ENCODE peak calls at places on chromosome 2, in six cellular contexts. B is heart left ventricle, T is fibroblast of lung, A is lower leg skin, Q is psoas muscle, K is progenitor cell of endocrine pancreas. X is an unnamed sample.

GRCh38 chr2:143877056-143877455 is 642.9 kb downstream of the ZEB2 start:
- DNase-seq in B (no peak), T (no peak), A (no peak), Q (no peak), K (no peak), X (no peak)

GRCh38 chr2:85383850-85384249 is 26.3 kb downstream of the CAPG start:
- DNase-seq in B (no peak), T (no peak), A (no peak), Q (no peak), K (no peak), X (no peak)

GRCh38 chr2:80546766-80547165 is 242.2 kb upstream of the LRRTM1 start:
- DNase-seq in B (no peak), T (no peak), A (no peak), Q (no peak), K (no peak), X (no peak)

GRCh38 chr2:165453672-165454071 is 15.8 kb upstream of the CSRNP3 start:
- DNase-seq in B (no peak), T (no peak), A (no peak), Q (no peak), K (no peak), X (no peak)

GRCh38 chr2:112005391-112006075 is 49.5 kb upstream of the TMEM87B start:
- DNase-seq in B (no peak), T (no peak), A (no peak), Q (no peak), K (no peak), X (no peak)

GRCh38 chr2:227154976-227155375 is 9.0 kb downstream of the COL4A4 start:
- DNase-seq in B (peak), T (no peak), A (no peak), Q (no peak), K (no peak), X (no peak)

GRCh38 chr2:219399716-219400478 is 12.2 kb upstream of the DNPEP start:
- DNase-seq in B (no peak), T (no peak), A (no peak), Q (no peak), K (no peak), X (no peak)

GRCh38 chr2:213229814-213230213 is 54.5 kb upstream of the SPAG16 start:
- DNase-seq in B (no peak), T (peak), A (no peak), Q (no peak), K (no peak), X (no peak)

GRCh38 chr2:147483911-147484310 is 360.9 kb upstream of the ACVR2A start:
- DNase-seq in B (no peak), T (no peak), A (no peak), Q (no peak), K (no peak), X (no peak)

GRCh38 chr2:147482590-147483292 is 362.1 kb upstream of the ACVR2A start:
- DNase-seq in B (no peak), T (no peak), A (no peak), Q (no peak), K (no peak), X (no peak)

GRCh38 chr2:147482111-147482510 is 362.7 kb upstream of the ACVR2A start:
- DNase-seq in B (no peak), T (no peak), A (no peak), Q (no peak), K (no peak), X (no peak)

GRCh38 chr2:147485210-147485851 is 359.5 kb upstream of the ACVR2A start:
- DNase-seq in B (no peak), T (no peak), A (no peak), Q (no peak), K (no peak), X (no peak)

GRCh38 chr2:147483293-147483669 is 361.5 kb upstream of the ACVR2A start:
- DNase-seq in B (no peak), T (no peak), A (no peak), Q (no peak), K (no peak), X (no peak)
- TF ChIP-seq CTCF in B (no peak), T (no peak), A (no peak), Q (no peak), K (no peak), X (no peak)

GRCh38 chr2:237745250-237745613 is 53.3 kb upstream of the RBM44 start:
- DNase-seq in B (no peak), T (no peak), A (no peak), Q (no peak), K (no peak), X (no peak)
- TF ChIP-seq CTCF in B (no peak), T (no peak), A (no peak), Q (no peak), K (no peak), X (no peak)

GRCh38 chr2:107007927-107008326 is 122.0 kb upstream of the ST6GAL2 start:
- DNase-seq in B (no peak), T (no peak), A (no peak), Q (no peak), K (no peak), X (no peak)
- TF ChIP-seq CTCF in B (no peak), T (no peak), A (no peak), Q (no peak), K (no peak), X (no peak)

GRCh38 chr2:241752689-241753276 is 18.4 kb downstream of the D2HGDH start:
- DNase-seq in B (no peak), T (no peak), A (no peak), Q (peak), K (no peak), X (no peak)
- TF ChIP-seq CTCF in B (no peak), T (no peak), A (no peak), Q (no peak), K (no peak), X (no peak)

GRCh38 chr2:157302492-157303099 is 23.0 kb downstream of the ERMN start:
- DNase-seq in B (no peak), T (peak), A (no peak), Q (no peak), K (no peak), X (no peak)

GRCh38 chr2:157303612-157304011 is 22.0 kb downstream of the ERMN start:
- DNase-seq in B (no peak), T (no peak), A (no peak), Q (no peak), K (no peak), X (no peak)

GRCh38 chr2:157305713-157306110 is 19.9 kb downstream of the ERMN start:
- DNase-seq in B (no peak), T (no peak), A (no peak), Q (no peak), K (no peak), X (no peak)

GRCh38 chr2:157304811-157305712 is 20.6 kb downstream of the ERMN start:
- DNase-seq in B (no peak), T (peak), A (no peak), Q (no peak), K (no peak), X (no peak)

DNA sequence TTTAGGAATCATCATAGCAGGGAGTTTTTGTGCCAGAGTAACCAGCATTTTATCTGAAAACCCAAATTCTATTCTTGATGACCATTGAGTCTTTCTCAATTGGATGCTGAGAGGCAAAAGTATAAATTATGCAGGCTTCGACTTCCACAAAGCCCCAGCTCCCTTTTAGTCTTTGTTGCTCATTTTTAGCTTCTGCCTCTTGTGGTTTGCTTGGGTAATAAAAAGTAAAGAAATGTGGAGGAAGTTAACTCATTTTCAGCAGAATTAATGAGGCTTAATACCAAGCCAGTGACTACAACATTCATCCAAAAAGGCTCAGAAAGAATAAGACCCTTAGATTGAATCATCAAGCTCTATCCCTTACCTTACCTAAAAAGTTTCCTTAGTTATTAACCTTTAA is 18.6 kb downstream of the ERMN start:
- DNase-seq in B (no peak), T (no peak), A (no peak), Q (no peak), K (no peak), X (no peak)
- TF ChIP-seq CTCF in B (no peak), T (peak), A (no peak), Q (no peak), K (no peak), X (no peak)

GRCh38 chr2:196601430-196602306 is 37.8 kb upstream of the CCDC150 start:
- DNase-seq in B (peak), T (peak), A (peak), Q (peak), K (no peak), X (no peak)
- TF ChIP-seq CTCF in B (no peak), T (no peak), A (no peak), Q (no peak), K (no peak), X (no peak)

DNA sequence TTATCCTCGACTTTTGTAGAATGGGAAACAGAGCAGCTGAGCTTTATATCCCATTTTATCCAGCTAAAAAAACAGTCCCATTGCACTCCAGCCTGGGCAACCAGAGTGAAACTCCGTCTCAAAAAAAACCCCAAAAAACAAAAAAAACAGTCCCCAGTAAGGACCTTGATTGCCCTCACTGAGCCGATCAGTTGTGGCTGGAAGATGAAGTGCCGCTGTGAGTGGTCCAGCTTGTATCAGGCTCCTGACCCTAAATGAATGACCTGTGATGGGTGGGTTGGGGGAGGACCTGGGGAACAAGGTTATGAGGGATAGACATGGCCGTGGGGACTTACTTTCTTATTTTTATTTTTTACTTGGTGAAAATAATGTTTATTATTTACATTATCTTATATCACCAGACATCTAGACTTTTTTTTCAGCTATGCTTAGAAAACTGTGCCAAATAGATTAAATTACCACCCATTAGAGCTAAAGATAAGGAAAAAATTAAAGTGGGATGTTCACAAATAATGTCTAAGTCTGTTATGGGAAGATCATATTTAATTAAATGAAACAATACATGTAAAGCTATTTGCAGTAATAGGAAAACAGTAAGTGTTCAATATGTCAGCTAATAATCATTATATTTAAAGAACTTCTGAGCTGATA is 10.8 kb upstream of the ADAM23 start:
- DNase-seq in B (no peak), T (no peak), A (no peak), Q (no peak), K (no peak), X (no peak)
- TF ChIP-seq CTCF in B (no peak), T (no peak), A (no peak), Q (no peak), K (no peak), X (no peak)